ENCODE peak calls at places on chromosome 13, in five cellular contexts. V is breast epithelium, P is GM12865, Z is transverse colon, N is astrocyte of the spinal cord. H is an unnamed sample.

GRCh38 chr13:103663996-103664395 is 597.8 kb upstream of the SLC10A2 start:
- DNase-seq in Z (no peak), N (no peak), P (no peak), V (no peak), H (no peak)

GRCh38 chr13:40648841-40649240 is 17.6 kb downstream of the FOXO1 start:
- DNase-seq in P (no peak), N (no peak), Z (no peak), V (no peak), H (no peak)

GRCh38 chr13:102195566-102196462 is 206.0 kb downstream of the FGF14 start:
- DNase-seq in P (no peak), Z (no peak), N (peak), V (no peak), H (no peak)

GRCh38 chr13:24254151-24254810 is 55.1 kb upstream of the C1QTNF9 start:
- DNase-seq in V (no peak), Z (no peak), N (no peak), P (peak), H (no peak)

GRCh38 chr13:83879431-83880171 is 2.7 kb downstream of the SLITRK1 start:
- DNase-seq in Z (no peak), N (no peak), V (no peak), P (no peak), H (no peak)

GRCh38 chr13:44088911-44089851 is 209.5 kb downstream of the LACC1 start:
- DNase-seq in V (no peak), N (no peak), P (peak), Z (no peak), H (no peak)

GRCh38 chr13:85223883-85224656 is 575.1 kb downstream of the SLITRK6 start:
- DNase-seq in Z (no peak), V (no peak), P (no peak), N (no peak), H (no peak)

GRCh38 chr13:61575941-61576340 is 160.3 kb upstream of the PCDH20 start:
- DNase-seq in V (no peak), N (no peak), P (no peak), Z (no peak), H (no peak)

GRCh38 chr13:46160474-46161066 is 21.4 kb downstream of the LCP1 start:
- DNase-seq in P (peak), Z (no peak), V (no peak), N (peak), H (peak)

GRCh38 chr13:112887151-112887550 is 81.9 kb upstream of the MCF2L start:
- DNase-seq in Z (no peak), V (no peak), N (no peak), P (no peak), H (no peak)

DNA sequence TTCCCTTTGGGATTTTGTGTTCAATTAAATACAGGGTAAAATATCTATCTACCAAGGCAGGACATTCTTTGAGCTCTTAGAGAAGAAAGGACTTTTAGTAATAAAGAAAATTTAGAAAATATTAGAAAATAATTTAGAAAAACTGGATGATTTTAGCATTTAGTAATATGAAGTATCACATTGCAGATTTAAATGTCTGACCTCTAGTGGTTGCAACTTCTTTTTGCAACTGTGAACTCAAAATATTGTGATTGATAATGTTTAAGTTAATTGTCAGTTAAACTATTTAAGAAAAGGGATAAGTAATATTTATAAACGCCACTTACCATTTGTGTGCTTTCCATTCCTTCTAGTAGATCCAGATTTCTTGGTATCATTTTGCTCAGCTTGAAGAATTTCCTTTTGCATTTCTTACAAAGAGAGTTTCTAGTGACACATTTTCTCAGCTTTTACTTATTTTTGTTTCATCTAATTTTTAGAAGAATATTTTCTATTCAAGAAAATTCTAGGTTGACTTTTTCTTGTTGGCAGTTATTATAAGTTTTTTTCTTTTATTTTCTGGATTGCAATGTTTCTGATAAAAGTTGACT is 10.3 kb upstream of the POSTN start:
- DNase-seq in V (no peak), Z (no peak), P (no peak), N (peak), H (no peak)
- TF ChIP-seq CTCF in V (no peak), Z (no peak), P (no peak), N (peak), H (no peak)

DNA sequence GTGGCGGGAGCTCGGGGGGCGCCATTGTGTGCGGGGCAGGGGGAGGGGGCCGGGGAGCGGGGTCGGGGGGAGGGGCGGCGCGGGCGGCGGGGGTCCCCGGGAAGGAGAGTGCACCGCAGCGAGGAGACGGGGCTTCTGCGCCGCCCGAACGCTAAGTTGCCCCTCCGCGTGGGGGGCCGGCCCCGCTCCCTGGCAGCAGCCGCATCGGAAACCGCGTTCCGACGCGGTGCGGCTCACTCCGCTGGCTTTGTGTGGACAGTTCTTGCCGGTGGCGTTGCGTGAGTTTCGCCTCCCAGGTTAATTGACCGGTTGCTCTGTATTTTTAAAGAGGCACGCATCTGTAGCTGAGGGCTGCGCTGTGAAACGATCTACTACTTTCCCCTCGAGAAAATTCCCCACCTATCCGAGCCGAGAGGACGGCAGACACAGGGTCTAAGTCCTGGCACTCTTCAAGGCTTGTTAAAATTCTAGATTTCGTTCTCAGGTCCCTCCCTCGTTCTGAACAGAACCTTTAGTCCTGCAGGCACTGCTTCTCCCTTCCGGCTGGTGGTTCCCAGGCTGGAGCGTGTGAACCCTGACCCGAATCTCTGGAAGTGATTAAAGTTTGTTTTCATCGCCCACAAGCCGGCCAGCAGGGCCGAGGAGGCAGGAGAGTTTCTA is 861 bp downstream of the ARHGEF7 start:
- DNase-seq in V (no peak), P (no peak), N (peak), Z (peak), H (peak)
- TF ChIP-seq CTCF in V (no peak), P (no peak), N (no peak), Z (no peak), H (no peak)

GRCh38 chr13:105207586-105208293 is 1327.7 kb downstream of the EFNB2 start:
- DNase-seq in P (no peak), Z (no peak), N (no peak), V (no peak), H (no peak)

GRCh38 chr13:105202384-105202783 is 1333.1 kb downstream of the EFNB2 start:
- DNase-seq in P (peak), V (no peak), N (peak), Z (no peak), H (peak)
- TF ChIP-seq CTCF in P (peak), V (peak), N (peak), Z (peak), H (no peak)

GRCh38 chr13:51913421-51914136 is 51.8 kb downstream of the CCDC70 start:
- DNase-seq in P (no peak), N (no peak), V (no peak), Z (no peak), H (no peak)
- TF ChIP-seq CTCF in P (no peak), N (peak), V (no peak), Z (no peak), H (no peak)